ENCODE peak calls at places on chromosomes 13 and 19, in seven cellular contexts. N is stimulated activated CD4-positive, alpha-beta T cell treated with anti-CD3 and anti-CD28 coated beads, TNF-alpha, amount 100 ng/mL, for 24 hours; T is activated CD4-positive, alpha-beta memory T cell treated with anti-CD3 and anti-CD28 coated beads for 36 hours; A is caudate nucleus; X is fibroblast of pulmonary artery; O is AG10803; H is ascending aorta. E is an unnamed sample.

GRCh38 chr19:39154626-39155100 is 29.1 kb downstream of the PAK4 start:
- DNase-seq in N (no peak), T (no peak), A (no peak), X (no peak), O (no peak), H (no peak), E (no peak)

GRCh38 chr19:19386373-19386869 is 19.1 kb upstream of the GATAD2A start:
- DNase-seq in N (no peak), T (peak; percentile 30), A (no peak), X (no peak), O (no peak), H (no peak), E (no peak)

GRCh38 chr19:4647676-4648644 is 8.6 kb downstream of the TNFAIP8L1 start:
- DNase-seq in N (no peak), T (no peak), A (no peak), X (peak; percentile 81), O (no peak), H (no peak), E (no peak)

GRCh38 chr13:98761979-98762616 is 9.6 kb upstream of the SLC15A1 start:
- DNase-seq in N (no peak), T (no peak), A (no peak), X (no peak), O (no peak), H (no peak), E (no peak)

GRCh38 chr13:64709079-64709478 is 2521.1 kb downstream of the PCDH9 start:
- DNase-seq in N (no peak), T (no peak), A (no peak), X (no peak), O (peak; percentile 6), H (no peak), E (no peak)

GRCh38 chr19:41321600-41322270 is 11.8 kb downstream of the CCDC97 start:
- DNase-seq in N (no peak), T (no peak), A (no peak), X (peak; percentile 80), O (peak; percentile 70), H (no peak), E (no peak)

GRCh38 chr19:16156904-16157303 is 13.4 kb downstream of the HSH2D start:
- DNase-seq in N (no peak), T (no peak), A (no peak), X (no peak), O (no peak), H (no peak), E (no peak)

GRCh38 chr19:3368441-3368795 is 2.0 kb downstream of the NFIC start:
- DNase-seq in N (no peak), T (no peak), A (no peak), X (no peak), O (no peak), H (no peak), E (no peak)

GRCh38 chr13:45909724-45910123 is 58.2 kb upstream of the SIAH3 start:
- DNase-seq in N (no peak), T (no peak), A (no peak), X (no peak), O (peak; percentile 9), H (no peak), E (no peak)

GRCh38 chr19:9883231-9883758 is 48.2 kb downstream of the PIN1 start:
- DNase-seq in N (no peak), T (no peak), A (no peak), X (no peak), O (no peak), H (no peak), E (peak; percentile 19)

GRCh38 chr19:49017666-49018351 is 918 bp upstream of the LHB start:
- DNase-seq in N (peak; percentile 29), T (peak; percentile 74), A (no peak), X (peak; percentile 49), O (peak; percentile 50), H (no peak), E (peak; percentile 36)

GRCh38 chr13:74133657-74134201 is 475 bp downstream of the KLF12 start:
- DNase-seq in N (peak; percentile 58), T (peak; percentile 91), A (peak; percentile 33), X (peak; percentile 96), O (peak; percentile 93), H (peak; percentile 68), E (peak; percentile 67)

GRCh38 chr13:104592127-104592526 is 1525.9 kb upstream of the SLC10A2 start:
- DNase-seq in N (no peak), T (no peak), A (no peak), X (peak; percentile 74), O (no peak), H (no peak), E (no peak)

GRCh38 chr19:39362682-39363657 is 20.7 kb downstream of the SAMD4B start:
- DNase-seq in N (no peak), T (no peak), A (no peak), X (peak; percentile 59), O (peak; percentile 63), H (no peak), E (no peak)

GRCh38 chr19:40465025-40465780 is at the start of gene BLVRB:
- DNase-seq in N (no peak), T (peak; percentile 72), A (no peak), X (peak; percentile 77), O (peak; percentile 97), H (no peak), E (no peak)

GRCh38 chr13:29423050-29423449 is 172.4 kb downstream of the SLC7A1 start:
- DNase-seq in N (no peak), T (no peak), A (no peak), X (no peak), O (no peak), H (no peak), E (no peak)

GRCh38 chr19:4504297-4504701 is 14.0 kb downstream of the PLIN4 start:
- DNase-seq in N (no peak), T (no peak), A (no peak), X (no peak), O (no peak), H (no peak), E (no peak)

GRCh38 chr13:46523972-46524737 is 28.8 kb upstream of the LRCH1 start:
- DNase-seq in N (no peak), T (no peak), A (no peak), X (peak; percentile 84), O (peak; percentile 25), H (no peak), E (no peak)

GRCh38 chr19:17847538-17848366 is at the start of gene JAK3:
- DNase-seq in N (peak; percentile 80), T (peak; percentile 96), A (peak; percentile 39), X (peak; percentile 82), O (peak; percentile 67), H (no peak), E (no peak)

GRCh38 chr19:35513975-35514809 is 743 bp upstream of the DMKN start:
- DNase-seq in N (no peak), T (no peak), A (peak; percentile 15), X (peak; percentile 54), O (peak; percentile 36), H (no peak), E (no peak)

GRCh38 chr13:33279898-33280549 is 5.5 kb downstream of the STARD13 start:
- DNase-seq in N (no peak), T (no peak), A (no peak), X (peak; percentile 77), O (peak; percentile 76), H (no peak), E (no peak)

GRCh38 chr19:19366691-19367396 is 38.6 kb upstream of the GATAD2A start:
- DNase-seq in N (peak; percentile 46), T (peak; percentile 84), A (no peak), X (peak; percentile 71), O (peak; percentile 66), H (no peak), E (peak; percentile 72)

GRCh38 chr19:43625918-43626579 is 6.6 kb upstream of the ZNF428 start:
- DNase-seq in N (no peak), T (peak; percentile 59), A (no peak), X (no peak), O (no peak), H (no peak), E (no peak)

GRCh38 chr13:35889560-35889959 is 241.6 kb downstream of the DCLK1 start:
- DNase-seq in N (no peak), T (no peak), A (no peak), X (no peak), O (no peak), H (no peak), E (no peak)

GRCh38 chr19:30621326-30621920 is 249.2 kb downstream of the ZNF536 start:
- DNase-seq in N (no peak), T (no peak), A (no peak), X (no peak), O (no peak), H (no peak), E (no peak)

GRCh38 chr13:39422845-39423565 is 180.0 kb downstream of the LHFPL6 start:
- DNase-seq in N (no peak), T (no peak), A (no peak), X (peak; percentile 67), O (peak; percentile 26), H (no peak), E (no peak)

GRCh38 chr13:109949395-109949794 is 163.0 kb upstream of the IRS2 start:
- DNase-seq in N (no peak), T (no peak), A (no peak), X (no peak), O (no peak), H (no peak), E (no peak)

GRCh38 chr13:79212064-79212619 is 193.9 kb downstream of the RBM26 start:
- DNase-seq in N (no peak), T (no peak), A (no peak), X (no peak), O (no peak), H (no peak), E (peak; percentile 16)